ENCODE peak calls at places on chromosomes 5 and 9, in nine cellular contexts. One of them, this sample, is unnamed.

GRCh38 chr5:21681906-21682305 is 1171.2 kb downstream of the CDH12 start:
- DNase-seq in left lung: no peak
- DNase-seq in upper lobe of left lung: no peak
- DNase-seq in tibial artery: no peak
- DNase-seq in SJSA1: no peak
- DNase-seq in A549: no peak
- DNase-seq in lower lobe of right lung: no peak
- DNase-seq in aorta: no peak
- DNase-seq in caudate nucleus: no peak
- DNase-seq in this sample: no peak

GRCh38 chr9:4689013-4689412 is 9.6 kb downstream of the CDC37L1 start:
- DNase-seq in left lung: no peak
- DNase-seq in upper lobe of left lung: no peak
- DNase-seq in tibial artery: no peak
- DNase-seq in SJSA1: no peak
- DNase-seq in A549: no peak
- DNase-seq in lower lobe of right lung: no peak
- DNase-seq in aorta: no peak
- DNase-seq in caudate nucleus: no peak
- DNase-seq in this sample: no peak

GRCh38 chr9:126522957-126523356 is 90.8 kb upstream of the LMX1B start:
- DNase-seq in left lung: peak
- DNase-seq in upper lobe of left lung: no peak
- DNase-seq in tibial artery: peak
- DNase-seq in SJSA1: no peak
- DNase-seq in A549: no peak
- DNase-seq in lower lobe of right lung: no peak
- DNase-seq in aorta: no peak
- DNase-seq in caudate nucleus: no peak
- DNase-seq in this sample: no peak

GRCh38 chr9:131671150-131671549 is 68.7 kb downstream of the RAPGEF1 start:
- DNase-seq in left lung: no peak
- DNase-seq in upper lobe of left lung: peak
- DNase-seq in tibial artery: no peak
- DNase-seq in SJSA1: no peak
- DNase-seq in A549: no peak
- DNase-seq in lower lobe of right lung: no peak
- DNase-seq in aorta: no peak
- DNase-seq in caudate nucleus: no peak
- DNase-seq in this sample: no peak

GRCh38 chr5:136192526-136193395 is at the start of gene SMIM32:
- DNase-seq in left lung: no peak
- DNase-seq in upper lobe of left lung: peak
- DNase-seq in tibial artery: no peak
- DNase-seq in SJSA1: peak
- DNase-seq in A549: no peak
- DNase-seq in lower lobe of right lung: no peak
- DNase-seq in aorta: no peak
- DNase-seq in caudate nucleus: no peak
- DNase-seq in this sample: peak

GRCh38 chr5:144024601-144025000 is 145.9 kb downstream of the YIPF5 start:
- DNase-seq in left lung: no peak
- DNase-seq in upper lobe of left lung: no peak
- DNase-seq in tibial artery: no peak
- DNase-seq in SJSA1: no peak
- DNase-seq in A549: no peak
- DNase-seq in lower lobe of right lung: no peak
- DNase-seq in aorta: no peak
- DNase-seq in caudate nucleus: no peak
- DNase-seq in this sample: no peak

GRCh38 chr5:35159370-35159742 is 70.9 kb downstream of the PRLR start:
- DNase-seq in left lung: no peak
- DNase-seq in upper lobe of left lung: no peak
- DNase-seq in tibial artery: no peak
- DNase-seq in SJSA1: no peak
- DNase-seq in A549: no peak
- DNase-seq in lower lobe of right lung: peak
- DNase-seq in aorta: no peak
- DNase-seq in caudate nucleus: no peak
- DNase-seq in this sample: no peak

GRCh38 chr9:131020388-131020787 is 11.4 kb downstream of the LAMC3 start:
- DNase-seq in left lung: no peak
- DNase-seq in upper lobe of left lung: no peak
- DNase-seq in tibial artery: no peak
- DNase-seq in SJSA1: no peak
- DNase-seq in A549: no peak
- DNase-seq in lower lobe of right lung: no peak
- DNase-seq in aorta: no peak
- DNase-seq in caudate nucleus: no peak
- DNase-seq in this sample: no peak

GRCh38 chr5:429453-430188 is 13.4 kb upstream of the EXOC3 start:
- DNase-seq in left lung: no peak
- DNase-seq in upper lobe of left lung: peak
- DNase-seq in tibial artery: peak
- DNase-seq in SJSA1: peak
- DNase-seq in A549: no peak
- DNase-seq in lower lobe of right lung: no peak
- DNase-seq in aorta: peak
- DNase-seq in caudate nucleus: no peak
- DNase-seq in this sample: peak

GRCh38 chr9:132793606-132794580 is 84.2 kb downstream of the AK8 start:
- DNase-seq in left lung: no peak
- DNase-seq in upper lobe of left lung: no peak
- DNase-seq in tibial artery: peak
- DNase-seq in SJSA1: no peak
- DNase-seq in A549: no peak
- DNase-seq in lower lobe of right lung: no peak
- DNase-seq in aorta: no peak
- DNase-seq in caudate nucleus: no peak
- DNase-seq in this sample: no peak

GRCh38 chr5:107997338-107997979 is 326.7 kb upstream of the EFNA5 start:
- DNase-seq in left lung: no peak
- DNase-seq in upper lobe of left lung: no peak
- DNase-seq in tibial artery: no peak
- DNase-seq in SJSA1: no peak
- DNase-seq in A549: no peak
- DNase-seq in lower lobe of right lung: no peak
- DNase-seq in aorta: no peak
- DNase-seq in caudate nucleus: no peak
- DNase-seq in this sample: no peak

GRCh38 chr5:1110930-1111726 is 735 bp downstream of the SLC12A7 start:
- DNase-seq in left lung: peak
- DNase-seq in upper lobe of left lung: peak
- DNase-seq in tibial artery: no peak
- DNase-seq in SJSA1: no peak
- DNase-seq in A549: peak
- DNase-seq in lower lobe of right lung: peak
- DNase-seq in aorta: peak
- DNase-seq in caudate nucleus: no peak
- DNase-seq in this sample: no peak

GRCh38 chr9:78298046-78298511 is 1.2 kb downstream of the PSAT1 start:
- DNase-seq in left lung: no peak
- DNase-seq in upper lobe of left lung: no peak
- DNase-seq in tibial artery: no peak
- DNase-seq in SJSA1: no peak
- DNase-seq in A549: no peak
- DNase-seq in lower lobe of right lung: no peak
- DNase-seq in aorta: no peak
- DNase-seq in caudate nucleus: peak
- DNase-seq in this sample: no peak

GRCh38 chr5:31983851-31984250 is 190.3 kb downstream of the GOLPH3 start:
- DNase-seq in left lung: no peak
- DNase-seq in upper lobe of left lung: no peak
- DNase-seq in tibial artery: no peak
- DNase-seq in SJSA1: no peak
- DNase-seq in A549: no peak
- DNase-seq in lower lobe of right lung: no peak
- DNase-seq in aorta: no peak
- DNase-seq in caudate nucleus: no peak
- DNase-seq in this sample: no peak

GRCh38 chr9:71604197-71605063 is 163.9 kb downstream of the CEMIP2 start:
- DNase-seq in left lung: peak
- DNase-seq in upper lobe of left lung: no peak
- DNase-seq in tibial artery: peak
- DNase-seq in SJSA1: peak
- DNase-seq in A549: peak
- DNase-seq in lower lobe of right lung: peak
- DNase-seq in aorta: peak
- DNase-seq in caudate nucleus: peak
- DNase-seq in this sample: peak

GRCh38 chr9:92986175-92987110 is 39.1 kb downstream of the FGD3 start:
- DNase-seq in left lung: no peak
- DNase-seq in upper lobe of left lung: no peak
- DNase-seq in tibial artery: no peak
- DNase-seq in SJSA1: no peak
- DNase-seq in A549: peak
- DNase-seq in lower lobe of right lung: no peak
- DNase-seq in aorta: no peak
- DNase-seq in caudate nucleus: no peak
- DNase-seq in this sample: no peak

DNA sequence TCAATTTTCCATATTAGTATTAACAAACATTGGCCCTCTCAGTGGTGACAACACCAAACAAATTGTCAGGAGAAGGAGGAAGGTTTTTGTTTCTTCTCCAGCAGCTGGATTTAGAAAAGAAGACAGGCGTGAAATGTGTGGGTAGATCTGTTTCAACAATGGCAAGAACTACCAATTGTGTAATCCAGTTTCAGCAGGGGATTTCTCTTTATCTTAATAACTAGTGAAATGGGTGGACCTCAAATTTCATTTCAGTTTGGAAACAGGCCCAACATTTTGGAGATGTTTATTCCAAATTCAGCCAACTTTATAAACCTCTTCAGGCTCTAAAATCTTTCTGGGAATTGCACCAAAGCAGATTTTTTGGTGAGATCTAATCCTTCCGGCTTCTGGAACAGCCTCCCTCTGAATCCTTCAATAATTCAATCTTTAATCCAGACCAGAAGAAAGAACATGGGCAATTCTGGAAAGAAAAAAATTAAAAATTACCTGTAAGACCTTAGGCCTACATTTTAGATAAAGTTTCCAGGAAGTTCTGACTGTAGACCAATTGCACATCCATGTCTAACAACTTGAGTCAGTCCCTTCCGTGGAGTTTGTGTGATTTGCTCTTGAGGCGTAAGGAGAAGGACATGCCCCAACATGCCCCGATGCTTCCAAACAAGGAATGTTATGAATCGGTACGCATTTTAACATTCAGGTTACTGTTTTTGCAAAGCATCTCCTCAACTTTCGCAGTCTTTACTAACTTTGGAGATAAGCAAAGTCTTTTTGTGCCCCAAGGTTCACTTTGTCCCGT is 423.5 kb downstream of the IRX1 start:
- DNase-seq in left lung: no peak
- DNase-seq in upper lobe of left lung: no peak
- DNase-seq in tibial artery: no peak
- DNase-seq in SJSA1: no peak
- DNase-seq in A549: no peak
- DNase-seq in lower lobe of right lung: no peak
- DNase-seq in aorta: no peak
- DNase-seq in caudate nucleus: no peak
- DNase-seq in this sample: no peak
- H3K27ac ChIP-seq in left lung: no peak
- H3K27ac ChIP-seq in upper lobe of left lung: no peak
- H3K27ac ChIP-seq in tibial artery: no peak
- H3K27ac ChIP-seq in SJSA1: no peak
- H3K27ac ChIP-seq in A549: no peak
- H3K27ac ChIP-seq in lower lobe of right lung: no peak
- H3K27ac ChIP-seq in aorta: no peak
- H3K27ac ChIP-seq in caudate nucleus: no peak
- H3K27ac ChIP-seq in this sample: peak

GRCh38 chr5:67047180-67047579 is 149.4 kb downstream of the CD180 start:
- DNase-seq in left lung: peak
- DNase-seq in upper lobe of left lung: peak
- DNase-seq in tibial artery: peak
- DNase-seq in SJSA1: no peak
- DNase-seq in A549: no peak
- DNase-seq in lower lobe of right lung: no peak
- DNase-seq in aorta: peak
- DNase-seq in caudate nucleus: no peak
- DNase-seq in this sample: peak
- H3K27ac ChIP-seq in left lung: no peak
- H3K27ac ChIP-seq in upper lobe of left lung: peak
- H3K27ac ChIP-seq in tibial artery: no peak
- H3K27ac ChIP-seq in SJSA1: no peak
- H3K27ac ChIP-seq in A549: no peak
- H3K27ac ChIP-seq in lower lobe of right lung: no peak
- H3K27ac ChIP-seq in aorta: no peak
- H3K27ac ChIP-seq in caudate nucleus: no peak
- H3K27ac ChIP-seq in this sample: no peak

GRCh38 chr9:87515086-87515485 is 17.4 kb downstream of the DAPK1 start:
- DNase-seq in left lung: no peak
- DNase-seq in upper lobe of left lung: no peak
- DNase-seq in tibial artery: no peak
- DNase-seq in SJSA1: no peak
- DNase-seq in A549: no peak
- DNase-seq in lower lobe of right lung: no peak
- DNase-seq in aorta: no peak
- DNase-seq in caudate nucleus: no peak
- DNase-seq in this sample: no peak

GRCh38 chr9:87516931-87517300 is 19.2 kb downstream of the DAPK1 start:
- DNase-seq in left lung: no peak
- DNase-seq in upper lobe of left lung: no peak
- DNase-seq in tibial artery: no peak
- DNase-seq in SJSA1: no peak
- DNase-seq in A549: no peak
- DNase-seq in lower lobe of right lung: no peak
- DNase-seq in aorta: no peak
- DNase-seq in caudate nucleus: no peak
- DNase-seq in this sample: no peak

GRCh38 chr9:87516222-87516930 is 18.7 kb downstream of the DAPK1 start:
- DNase-seq in left lung: peak
- DNase-seq in upper lobe of left lung: no peak
- DNase-seq in tibial artery: peak
- DNase-seq in SJSA1: peak
- DNase-seq in A549: peak
- DNase-seq in lower lobe of right lung: peak
- DNase-seq in aorta: peak
- DNase-seq in caudate nucleus: no peak
- DNase-seq in this sample: peak

GRCh38 chr9:87514136-87514535 is 16.5 kb downstream of the DAPK1 start:
- DNase-seq in left lung: no peak
- DNase-seq in upper lobe of left lung: no peak
- DNase-seq in tibial artery: no peak
- DNase-seq in SJSA1: no peak
- DNase-seq in A549: no peak
- DNase-seq in lower lobe of right lung: no peak
- DNase-seq in aorta: no peak
- DNase-seq in caudate nucleus: no peak
- DNase-seq in this sample: no peak

GRCh38 chr9:87515588-87516221 is 18.0 kb downstream of the DAPK1 start:
- DNase-seq in left lung: no peak
- DNase-seq in upper lobe of left lung: no peak
- DNase-seq in tibial artery: no peak
- DNase-seq in SJSA1: no peak
- DNase-seq in A549: no peak
- DNase-seq in lower lobe of right lung: no peak
- DNase-seq in aorta: no peak
- DNase-seq in caudate nucleus: no peak
- DNase-seq in this sample: no peak
- H3K27ac ChIP-seq in left lung: peak
- H3K27ac ChIP-seq in upper lobe of left lung: no peak
- H3K27ac ChIP-seq in tibial artery: no peak
- H3K27ac ChIP-seq in SJSA1: peak
- H3K27ac ChIP-seq in A549: peak
- H3K27ac ChIP-seq in lower lobe of right lung: peak
- H3K27ac ChIP-seq in aorta: no peak
- H3K27ac ChIP-seq in caudate nucleus: no peak
- H3K27ac ChIP-seq in this sample: peak

GRCh38 chr5:160970605-160971191 is 118.7 kb upstream of the ATP10B start:
- DNase-seq in left lung: no peak
- DNase-seq in upper lobe of left lung: no peak
- DNase-seq in tibial artery: no peak
- DNase-seq in SJSA1: no peak
- DNase-seq in A549: no peak
- DNase-seq in lower lobe of right lung: no peak
- DNase-seq in aorta: no peak
- DNase-seq in caudate nucleus: no peak
- DNase-seq in this sample: no peak
- H3K27ac ChIP-seq in left lung: no peak
- H3K27ac ChIP-seq in upper lobe of left lung: no peak
- H3K27ac ChIP-seq in tibial artery: no peak
- H3K27ac ChIP-seq in SJSA1: no peak
- H3K27ac ChIP-seq in A549: no peak
- H3K27ac ChIP-seq in lower lobe of right lung: no peak
- H3K27ac ChIP-seq in aorta: no peak
- H3K27ac ChIP-seq in caudate nucleus: no peak
- H3K27ac ChIP-seq in this sample: no peak